ENCODE peak calls at places on chromosomes 1 and 21, in eight cellular contexts. H is nephron progenitor cell; A is T-cell; I is activated CD8-positive, alpha-beta memory T cell treated with anti-CD3 and anti-CD28 coated beads for 4 hours; O is activated CD4-positive, alpha-beta T cell treated with anti-CD3 and anti-CD28 coated beads, Interleukin-2, amount 50 U/mL, for 1 hour; C is iPS DF 19.7; J is activated CD4-positive, alpha-beta memory T cell treated with anti-CD3 and anti-CD28 coated beads, Interleukin-2, amount 10 ng/mL, durations not matched to agents 7 days and 5 days; M is NB4. F is an unnamed sample.

GRCh38 chr1:211633523-211633843 is 41.9 kb downstream of the NEK2 start:
- DNase-seq in J (no peak), C (no peak), I (no peak), A (no peak), H (no peak), O (no peak), M (no peak), F (no peak)

GRCh38 chr1:47575855-47576757 is 138.3 kb downstream of the FOXD2 start:
- DNase-seq in A (no peak), C (no peak), I (no peak), M (no peak), J (no peak), O (no peak), H (no peak), F (no peak)

GRCh38 chr1:224784606-224785328 is 144.7 kb upstream of the DNAH14 start:
- DNase-seq in I (no peak), H (no peak), J (no peak), O (no peak), C (no peak), A (no peak), M (peak; percentile 62), F (no peak)

GRCh38 chr1:42482635-42483153 is 19.6 kb downstream of the CCDC30 start:
- DNase-seq in I (no peak), H (no peak), M (no peak), O (no peak), A (no peak), C (no peak), J (no peak), F (no peak)

GRCh38 chr1:111906111-111906510 is 83.4 kb downstream of the KCND3 start:
- DNase-seq in H (no peak), O (no peak), A (no peak), I (no peak), M (no peak), C (no peak), J (no peak), F (no peak)

GRCh38 chr1:11339346-11340247 is 66.6 kb downstream of the UBIAD1 start:
- DNase-seq in M (no peak), I (no peak), H (peak; percentile 67), C (no peak), J (no peak), A (no peak), O (no peak), F (no peak)

GRCh38 chr1:245803666-245804037 is 648.9 kb downstream of the KIF26B start:
- DNase-seq in O (no peak), A (no peak), J (no peak), I (no peak), C (no peak), M (no peak), H (no peak), F (no peak)

GRCh38 chr1:183956559-183957188 is 80.9 kb downstream of the COLGALT2 start:
- DNase-seq in C (no peak), I (peak; percentile 31), J (peak; percentile 74), O (peak; percentile 22), M (peak; percentile 93), H (no peak), A (peak; percentile 51), F (peak; percentile 69)

GRCh38 chr1:193005785-193006184 is 53.4 kb downstream of the UCHL5 start:
- DNase-seq in M (no peak), A (no peak), C (no peak), H (no peak), I (no peak), O (no peak), J (no peak), F (no peak)

GRCh38 chr1:241605146-241605805 is 34.9 kb downstream of the CHML start:
- DNase-seq in O (no peak), M (peak; percentile 43), C (peak; percentile 23), H (no peak), A (no peak), J (no peak), I (no peak), F (no peak)

GRCh38 chr1:41880951-41881885 is 37.5 kb downstream of the HIVEP3 start:
- DNase-seq in I (no peak), O (no peak), J (no peak), A (no peak), M (no peak), H (no peak), C (no peak), F (no peak)

GRCh38 chr21:41636636-41637625 is 129.0 kb upstream of the TMPRSS2 start:
- DNase-seq in M (no peak), A (no peak), C (no peak), H (no peak), O (no peak), I (no peak), J (no peak), F (no peak)

GRCh38 chr1:22788298-22788697 is 77.7 kb downstream of the EPHB2 start:
- DNase-seq in J (no peak), I (no peak), H (peak; percentile 30), A (no peak), M (no peak), C (no peak), O (no peak), F (no peak)

GRCh38 chr1:64653466-64653865 is 91.4 kb upstream of the RAVER2 start:
- DNase-seq in H (no peak), O (no peak), A (no peak), J (no peak), C (no peak), I (no peak), M (no peak), F (no peak)

GRCh38 chr1:14740466-14740865 is 142.0 kb downstream of the KAZN start:
- DNase-seq in H (no peak), M (no peak), I (no peak), C (no peak), J (no peak), O (no peak), A (no peak), F (no peak)

GRCh38 chr1:195251900-195252299 is 1356.3 kb downstream of the KCNT2 start:
- DNase-seq in J (no peak), M (no peak), C (no peak), A (no peak), H (no peak), I (no peak), O (no peak), F (no peak)

GRCh38 chr1:29096255-29096896 is 27.3 kb downstream of the TMEM200B start:
- DNase-seq in I (no peak), A (no peak), H (no peak), O (no peak), M (no peak), C (no peak), J (no peak), F (no peak)

GRCh38 chr1:18676431-18676830 is 45.8 kb downstream of the PAX7 start:
- DNase-seq in C (no peak), M (peak; percentile 15), O (no peak), A (no peak), H (no peak), J (no peak), I (no peak), F (no peak)

GRCh38 chr1:240619901-240620621 is 8.1 kb upstream of the GREM2 start:
- DNase-seq in A (no peak), C (no peak), O (no peak), H (peak; percentile 17), I (no peak), J (no peak), M (no peak), F (no peak)

GRCh38 chr1:18155881-18156385 is 48.3 kb downstream of the IGSF21 start:
- DNase-seq in I (no peak), H (no peak), M (no peak), O (no peak), J (no peak), A (no peak), C (no peak), F (no peak)

GRCh38 chr1:223556414-223557124 is 108.9 kb downstream of the CAPN8 start:
- DNase-seq in A (no peak), H (peak; percentile 75), I (no peak), J (peak; percentile 54), C (no peak), O (peak; percentile 20), M (peak; percentile 59), F (peak; percentile 5)

GRCh38 chr1:15038232-15039016 is 115.1 kb upstream of the TMEM51 start:
- DNase-seq in O (no peak), M (peak; percentile 49), H (no peak), C (no peak), J (peak; percentile 21), I (no peak), A (no peak), F (no peak)

GRCh38 chr1:64042331-64043100 is 160.9 kb upstream of the UBE2U start:
- DNase-seq in O (no peak), H (peak; percentile 6), A (no peak), M (no peak), C (no peak), I (no peak), J (no peak), F (no peak)

GRCh38 chr21:14949603-14950002 is 115.2 kb downstream of the NRIP1 start:
- DNase-seq in J (no peak), I (no peak), A (no peak), O (no peak), C (no peak), M (no peak), H (no peak), F (no peak)

GRCh38 chr1:85321237-85321964 is 45.0 kb upstream of the BCL10 start:
- DNase-seq in C (no peak), I (no peak), H (no peak), A (no peak), O (no peak), M (peak; percentile 63), J (peak; percentile 36), F (no peak)

GRCh38 chr1:2480236-2480985 is 4.3 kb downstream of the PLCH2 start:
- DNase-seq in M (no peak), I (no peak), O (no peak), H (no peak), A (no peak), C (no peak), J (no peak), F (no peak)